ENCODE peak calls at places on chromosomes 2 and 18, in four cellular contexts. One of them, this sample, is unnamed.

GRCh38 chr2:9802576-9802993 is 40.7 kb upstream of the TAF1B start:
- DNase-seq in neural crest cell: no peak
- DNase-seq in GM13977: no peak
- DNase-seq in kidney epithelial cell: no peak
- DNase-seq in this sample: no peak

GRCh38 chr2:112032615-112033457 is 22.2 kb upstream of the TMEM87B start:
- DNase-seq in GM13977: no peak
- DNase-seq in neural crest cell: no peak
- DNase-seq in kidney epithelial cell: peak; percentile 48
- DNase-seq in this sample: no peak

GRCh38 chr2:128315122-128315828 is 3.4 kb downstream of the HS6ST1 start:
- DNase-seq in neural crest cell: no peak
- DNase-seq in GM13977: no peak
- DNase-seq in kidney epithelial cell: no peak
- DNase-seq in this sample: no peak

GRCh38 chr2:191018663-191019119 is 4.7 kb upstream of the STAT1 start:
- DNase-seq in kidney epithelial cell: peak; percentile 47
- DNase-seq in neural crest cell: no peak
- DNase-seq in GM13977: peak; percentile 52
- DNase-seq in this sample: no peak

GRCh38 chr2:8285898-8286297 is 396.0 kb upstream of the ID2 start:
- DNase-seq in neural crest cell: no peak
- DNase-seq in kidney epithelial cell: no peak
- DNase-seq in GM13977: no peak
- DNase-seq in this sample: no peak

GRCh38 chr2:234308814-234309195 is 188.1 kb downstream of the ARL4C start:
- DNase-seq in neural crest cell: no peak
- DNase-seq in kidney epithelial cell: no peak
- DNase-seq in GM13977: peak; percentile 39
- DNase-seq in this sample: peak; percentile 52

GRCh38 chr2:184597571-184597980 is 753 bp upstream of the ZNF804A start:
- DNase-seq in neural crest cell: peak; percentile 11
- DNase-seq in kidney epithelial cell: no peak
- DNase-seq in GM13977: peak; percentile 36
- DNase-seq in this sample: peak; percentile 20

GRCh38 chr2:144099340-144099739 is 420.6 kb downstream of the ZEB2 start:
- DNase-seq in kidney epithelial cell: no peak
- DNase-seq in neural crest cell: no peak
- DNase-seq in GM13977: no peak
- DNase-seq in this sample: no peak

GRCh38 chr18:13726972-13727331 is 479 bp downstream of the RNMT start:
- DNase-seq in GM13977: peak; percentile 37
- DNase-seq in kidney epithelial cell: no peak
- DNase-seq in neural crest cell: peak; percentile 23
- DNase-seq in this sample: no peak

GRCh38 chr2:95240556-95240955 is 33.2 kb downstream of the ZNF892 start:
- DNase-seq in GM13977: no peak
- DNase-seq in neural crest cell: no peak
- DNase-seq in kidney epithelial cell: no peak
- DNase-seq in this sample: no peak

GRCh38 chr2:234961784-234962183 is 10.0 kb downstream of the SH3BP4 start:
- DNase-seq in kidney epithelial cell: no peak
- DNase-seq in GM13977: no peak
- DNase-seq in neural crest cell: no peak
- DNase-seq in this sample: no peak

GRCh38 chr18:37334494-37335125 is 231.0 kb downstream of the CELF4 start:
- DNase-seq in GM13977: no peak
- DNase-seq in neural crest cell: no peak
- DNase-seq in kidney epithelial cell: no peak
- DNase-seq in this sample: no peak

GRCh38 chr2:170073288-170073687 is 104.7 kb upstream of the MYO3B start:
- DNase-seq in kidney epithelial cell: no peak
- DNase-seq in neural crest cell: no peak
- DNase-seq in GM13977: no peak
- DNase-seq in this sample: no peak

GRCh38 chr2:223598994-223599645 is 3.0 kb downstream of the SCG2 start:
- DNase-seq in kidney epithelial cell: no peak
- DNase-seq in GM13977: no peak
- DNase-seq in neural crest cell: no peak
- DNase-seq in this sample: no peak

GRCh38 chr2:17793293-17793692 is 23.0 kb upstream of the MSGN1 start:
- DNase-seq in GM13977: no peak
- DNase-seq in kidney epithelial cell: no peak
- DNase-seq in neural crest cell: no peak
- DNase-seq in this sample: no peak

GRCh38 chr18:39434223-39434622 is 1868.6 kb upstream of the CELF4 start:
- DNase-seq in kidney epithelial cell: no peak
- DNase-seq in neural crest cell: no peak
- DNase-seq in GM13977: no peak
- DNase-seq in this sample: no peak

GRCh38 chr2:53787255-53787910 is 539 bp downstream of the ERLEC1 start:
- DNase-seq in kidney epithelial cell: no peak
- DNase-seq in GM13977: no peak
- DNase-seq in neural crest cell: no peak
- DNase-seq in this sample: no peak

GRCh38 chr2:208373460-208374089 is 33.0 kb upstream of the PTH2R start:
- DNase-seq in kidney epithelial cell: no peak
- DNase-seq in neural crest cell: peak; percentile 49
- DNase-seq in GM13977: peak; percentile 65
- DNase-seq in this sample: peak; percentile 54

GRCh38 chr2:76469066-76469465 is 758.4 kb upstream of the GCFC2 start:
- DNase-seq in GM13977: no peak
- DNase-seq in kidney epithelial cell: no peak
- DNase-seq in neural crest cell: no peak
- DNase-seq in this sample: no peak

GRCh38 chr2:191917967-191918651 is 71.2 kb upstream of the CAVIN2 start:
- DNase-seq in kidney epithelial cell: no peak
- DNase-seq in neural crest cell: no peak
- DNase-seq in GM13977: no peak
- DNase-seq in this sample: no peak

GRCh38 chr2:200329798-200330197 is 23.3 kb downstream of the SPATS2L start:
- DNase-seq in GM13977: no peak
- DNase-seq in kidney epithelial cell: no peak
- DNase-seq in neural crest cell: no peak
- DNase-seq in this sample: no peak

GRCh38 chr2:138277062-138277461 is 224.5 kb upstream of the SPOPL start:
- DNase-seq in neural crest cell: no peak
- DNase-seq in kidney epithelial cell: no peak
- DNase-seq in GM13977: no peak
- DNase-seq in this sample: no peak

GRCh38 chr2:238162516-238163441 is 4.0 kb downstream of the ERFE start:
- DNase-seq in kidney epithelial cell: no peak
- DNase-seq in GM13977: no peak
- DNase-seq in neural crest cell: no peak
- DNase-seq in this sample: no peak

GRCh38 chr2:193695367-193695766 is 1500.6 kb upstream of the TMEFF2 start:
- DNase-seq in GM13977: peak; percentile 5
- DNase-seq in kidney epithelial cell: no peak
- DNase-seq in neural crest cell: no peak
- DNase-seq in this sample: no peak

GRCh38 chr2:160912276-160912675 is 248.0 kb upstream of the TANK start:
- DNase-seq in kidney epithelial cell: no peak
- DNase-seq in GM13977: no peak
- DNase-seq in neural crest cell: no peak
- DNase-seq in this sample: no peak

GRCh38 chr2:120578576-120579352 is 156.9 kb upstream of the GLI2 start:
- DNase-seq in GM13977: no peak
- DNase-seq in kidney epithelial cell: no peak
- DNase-seq in neural crest cell: no peak
- DNase-seq in this sample: no peak

GRCh38 chr18:39453882-39454281 is 1888.3 kb upstream of the CELF4 start:
- DNase-seq in GM13977: no peak
- DNase-seq in neural crest cell: no peak
- DNase-seq in kidney epithelial cell: no peak
- DNase-seq in this sample: no peak

GRCh38 chr2:797556-797955 is 120.3 kb upstream of the TMEM18 start:
- DNase-seq in neural crest cell: no peak
- DNase-seq in kidney epithelial cell: no peak
- DNase-seq in GM13977: no peak
- DNase-seq in this sample: no peak

GRCh38 chr18:74942319-74942910 is 266.5 kb downstream of the PTGR3 start:
- DNase-seq in GM13977: peak; percentile 16
- DNase-seq in kidney epithelial cell: no peak
- DNase-seq in neural crest cell: no peak
- DNase-seq in this sample: peak; percentile 31

GRCh38 chr2:74860079-74860478 is 26.2 kb downstream of the HK2 start:
- DNase-seq in neural crest cell: no peak
- DNase-seq in kidney epithelial cell: no peak
- DNase-seq in GM13977: no peak
- DNase-seq in this sample: no peak

GRCh38 chr2:237154050-237154638 is 68.5 kb downstream of the COPS8 start:
- DNase-seq in neural crest cell: peak; percentile 42
- DNase-seq in GM13977: peak; percentile 75
- DNase-seq in kidney epithelial cell: no peak
- DNase-seq in this sample: peak; percentile 64

GRCh38 chr2:240277073-240277806 is 136.8 kb upstream of the OTOS start:
- DNase-seq in kidney epithelial cell: peak; percentile 23
- DNase-seq in GM13977: no peak
- DNase-seq in neural crest cell: no peak
- DNase-seq in this sample: no peak

GRCh38 chr18:34224423-34225217 is at the start of gene NOL4:
- DNase-seq in kidney epithelial cell: peak; percentile 12
- DNase-seq in GM13977: peak; percentile 23
- DNase-seq in neural crest cell: peak; percentile 63
- DNase-seq in this sample: peak; percentile 22

GRCh38 chr18:58416704-58417683 is 211.9 kb downstream of the ALPK2 start:
- DNase-seq in GM13977: no peak
- DNase-seq in neural crest cell: no peak
- DNase-seq in kidney epithelial cell: no peak
- DNase-seq in this sample: no peak

GRCh38 chr2:12271589-12271984 is 445.1 kb upstream of the TRIB2 start:
- DNase-seq in GM13977: no peak
- DNase-seq in neural crest cell: no peak
- DNase-seq in kidney epithelial cell: no peak
- DNase-seq in this sample: no peak

GRCh38 chr2:28395334-28396061 is 2.8 kb downstream of the FOSL2 start:
- DNase-seq in GM13977: no peak
- DNase-seq in neural crest cell: no peak
- DNase-seq in kidney epithelial cell: no peak
- DNase-seq in this sample: no peak

GRCh38 chr2:23270810-23271209 is 114.2 kb upstream of the KLHL29 start:
- DNase-seq in GM13977: no peak
- DNase-seq in kidney epithelial cell: no peak
- DNase-seq in neural crest cell: no peak
- DNase-seq in this sample: no peak

GRCh38 chr18:48798334-48799197 is 152.2 kb downstream of the SMAD7 start:
- DNase-seq in GM13977: no peak
- DNase-seq in kidney epithelial cell: no peak
- DNase-seq in neural crest cell: no peak
- DNase-seq in this sample: no peak

GRCh38 chr2:28287261-28287915 is 105.3 kb upstream of the FOSL2 start:
- DNase-seq in kidney epithelial cell: no peak
- DNase-seq in GM13977: no peak
- DNase-seq in neural crest cell: no peak
- DNase-seq in this sample: no peak

GRCh38 chr2:164151518-164151917 is 415.7 kb upstream of the FIGN start:
- DNase-seq in GM13977: no peak
- DNase-seq in kidney epithelial cell: no peak
- DNase-seq in neural crest cell: no peak
- DNase-seq in this sample: no peak
- TF ChIP-seq CTCF in GM13977: no peak
- TF ChIP-seq CTCF in kidney epithelial cell: no peak
- TF ChIP-seq CTCF in neural crest cell: no peak
- TF ChIP-seq CTCF in this sample: no peak

DNA sequence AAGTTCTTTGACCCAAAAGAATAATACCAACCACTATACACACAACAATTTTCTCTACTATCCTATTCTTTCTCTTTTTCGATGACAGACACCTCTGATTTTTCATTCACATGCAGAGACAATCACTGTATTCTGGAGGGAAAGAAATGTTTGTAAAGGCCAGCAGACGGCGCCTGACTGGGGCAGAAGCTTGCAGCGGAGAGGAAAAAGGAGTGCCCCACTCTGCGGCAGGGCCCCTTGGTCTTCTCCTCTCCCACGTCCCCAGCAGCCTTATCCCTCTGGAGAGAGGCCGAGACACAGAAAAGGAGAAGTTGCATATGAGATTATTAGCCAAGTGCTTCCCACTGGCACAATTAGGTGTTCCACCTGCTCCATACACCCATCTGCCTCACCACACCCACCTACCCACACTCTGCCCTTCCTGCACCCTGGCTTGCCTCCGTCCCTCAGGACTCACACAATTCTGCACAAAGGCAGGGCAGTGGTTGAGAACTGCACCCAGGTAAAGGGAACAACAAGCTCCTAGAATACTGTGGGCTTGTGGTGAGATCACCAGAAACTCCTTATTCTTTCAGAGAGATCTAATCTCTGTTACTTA is 687.3 kb downstream of the NRXN1 start:
- DNase-seq in neural crest cell: no peak
- DNase-seq in GM13977: no peak
- DNase-seq in kidney epithelial cell: no peak
- DNase-seq in this sample: no peak
- TF ChIP-seq CTCF in neural crest cell: peak; percentile 61
- TF ChIP-seq CTCF in GM13977: no peak
- TF ChIP-seq CTCF in kidney epithelial cell: no peak
- TF ChIP-seq CTCF in this sample: no peak

GRCh38 chr2:96265840-96266569 is at the start of the genes CIAO1 and TMEM127:
- DNase-seq in kidney epithelial cell: peak; percentile 85
- DNase-seq in neural crest cell: peak; percentile 95
- DNase-seq in GM13977: peak; percentile 99
- DNase-seq in this sample: peak; percentile 99
- TF ChIP-seq CTCF in kidney epithelial cell: peak; percentile 46
- TF ChIP-seq CTCF in neural crest cell: peak; percentile 58
- TF ChIP-seq CTCF in GM13977: peak; percentile 33
- TF ChIP-seq CTCF in this sample: peak; percentile 14

GRCh38 chr2:187815113-187815512 is 260.9 kb upstream of the TFPI start:
- DNase-seq in GM13977: no peak
- DNase-seq in neural crest cell: no peak
- DNase-seq in kidney epithelial cell: no peak
- DNase-seq in this sample: no peak

GRCh38 chr2:187825108-187825507 is 270.9 kb upstream of the TFPI start:
- DNase-seq in kidney epithelial cell: no peak
- DNase-seq in neural crest cell: no peak
- DNase-seq in GM13977: no peak
- DNase-seq in this sample: no peak

GRCh38 chr2:187819624-187820023 is 265.4 kb upstream of the TFPI start:
- DNase-seq in kidney epithelial cell: no peak
- DNase-seq in GM13977: no peak
- DNase-seq in neural crest cell: no peak
- DNase-seq in this sample: no peak
- TF ChIP-seq CTCF in kidney epithelial cell: no peak
- TF ChIP-seq CTCF in GM13977: no peak
- TF ChIP-seq CTCF in neural crest cell: no peak
- TF ChIP-seq CTCF in this sample: no peak

This sample was measured in GM10248.